ENCODE peak calls at places on chromosomes 11 and 22, in four cellular contexts. Y is brain microvascular endothelial cell, S is kidney tubule cell, M is pancreas. H is an unnamed sample.

GRCh38 chr22:43407591-43407990 is 4.2 kb upstream of the MPPED1 start:
- DNase-seq in Y (no peak), S (no peak), M (no peak), H (no peak)

GRCh38 chr22:44523981-44524759 is 26.1 kb upstream of the RTL6 start:
- DNase-seq in Y (peak; percentile 93), S (peak; percentile 82), M (no peak), H (no peak)

GRCh38 chr11:44590769-44591168 is 25.3 kb downstream of the CD82 start:
- DNase-seq in Y (no peak), S (no peak), M (no peak), H (no peak)

GRCh38 chr11:10429526-10429925 is 25.5 kb upstream of the AMPD3 start:
- DNase-seq in Y (no peak), S (no peak), M (no peak), H (no peak)

GRCh38 chr11:64324692-64325469 is 7.0 kb downstream of the PRDX5 start:
- DNase-seq in Y (no peak), S (no peak), M (no peak), H (no peak)

GRCh38 chr11:76794371-76795284 is 11.5 kb downstream of the TSKU start:
- DNase-seq in Y (no peak), S (no peak), M (no peak), H (no peak)

GRCh38 chr22:44003776-44004460 is 20.2 kb upstream of the PARVB start:
- DNase-seq in Y (no peak), S (no peak), M (no peak), H (no peak)

GRCh38 chr11:6385046-6385777 is 5.1 kb upstream of the SMPD1 start:
- DNase-seq in Y (no peak), S (no peak), M (no peak), H (no peak)

GRCh38 chr11:23134627-23135026 is 274.4 kb upstream of the CCDC179 start:
- DNase-seq in Y (no peak), S (no peak), M (no peak), H (no peak)